ENCODE peak calls at places on chromosomes 16 and 17, in six cellular contexts. R is IMR-90, J is mesendoderm, V is mesenchymal stem cell, A is neuronal stem cell, P is H1. B is an unnamed sample.

GRCh38 chr17:70577456-70577855 is 408.1 kb downstream of the KCNJ2 start:
- DNase-seq in R (no peak), A (no peak), J (no peak), V (no peak), P (no peak), B (no peak)

GRCh38 chr17:80119839-80120238 is 18.5 kb downstream of the GAA start:
- DNase-seq in J (no peak), R (no peak), V (no peak), P (no peak), A (no peak), B (no peak)

GRCh38 chr16:2040450-2041105 is 7.1 kb downstream of the NTHL1 start:
- DNase-seq in J (no peak), V (no peak), P (no peak), A (no peak), R (no peak), B (no peak)

GRCh38 chr17:50513501-50513900 is 5.3 kb downstream of the MYCBPAP start:
- DNase-seq in J (no peak), A (no peak), V (no peak), P (no peak), R (no peak), B (no peak)

GRCh38 chr17:32929288-32929574 is 1.3 kb downstream of the TMEM98 start:
- DNase-seq in R (peak; percentile 10), J (peak; percentile 55), A (no peak), V (peak; percentile 50), P (no peak), B (no peak)

GRCh38 chr17:2830678-2831077 is 34.4 kb downstream of the RAP1GAP2 start:
- DNase-seq in R (no peak), A (no peak), P (no peak), V (no peak), J (no peak), B (no peak)

GRCh38 chr17:79747508-79748295 is 17.0 kb downstream of the ENPP7 start:
- DNase-seq in P (no peak), A (no peak), V (no peak), R (no peak), J (peak; percentile 20), B (peak; percentile 64)

GRCh38 chr16:79768594-79768993 is 168.1 kb upstream of the MAF start:
- DNase-seq in R (no peak), P (no peak), J (no peak), V (no peak), A (no peak), B (no peak)

GRCh38 chr17:16986391-16986790 is 14.5 kb upstream of the TNFRSF13B start:
- DNase-seq in A (no peak), R (peak; percentile 52), P (no peak), V (peak; percentile 59), J (peak; percentile 65), B (no peak)

GRCh38 chr17:81329927-81330883 is 35.1 kb upstream of the SLC38A10 start:
- DNase-seq in V (peak; percentile 30), R (no peak), J (peak; percentile 74), A (no peak), P (no peak), B (peak; percentile 81)

GRCh38 chr16:22210285-22210684 is 4.2 kb downstream of the EEF2K start:
- DNase-seq in J (no peak), A (no peak), V (no peak), P (no peak), R (no peak), B (no peak)

GRCh38 chr16:75106351-75107274 is 10.0 kb downstream of the LDHD start:
- DNase-seq in R (no peak), J (no peak), V (no peak), P (no peak), A (no peak), B (peak; percentile 24)

GRCh38 chr17:77897741-77898301 is 60.7 kb upstream of the TNRC6C start:
- DNase-seq in A (no peak), V (no peak), P (no peak), R (no peak), J (no peak), B (no peak)

GRCh38 chr17:41664587-41665565 is 23.8 kb upstream of the EIF1 start:
- DNase-seq in R (no peak), J (no peak), V (no peak), A (no peak), P (no peak), B (no peak)

GRCh38 chr17:57508706-57509105 is 236.4 kb downstream of the CCDC182 start:
- DNase-seq in R (no peak), J (no peak), A (no peak), V (no peak), P (no peak), B (no peak)

GRCh38 chr16:81748476-81749198 is 30.5 kb upstream of the PLCG2 start:
- DNase-seq in A (no peak), R (no peak), P (no peak), V (no peak), J (peak; percentile 47), B (no peak)

GRCh38 chr16:49750341-49751011 is 105.4 kb downstream of the ZNF423 start:
- DNase-seq in J (no peak), A (no peak), R (no peak), V (peak; percentile 3), P (no peak), B (no peak)

GRCh38 chr17:79602621-79603020 is 8.2 kb downstream of the RBFOX3 start:
- DNase-seq in P (no peak), R (no peak), A (no peak), J (no peak), V (no peak), B (no peak)

GRCh38 chr16:82609140-82609539 is 17.6 kb upstream of the CDH13 start:
- DNase-seq in V (no peak), R (no peak), J (no peak), P (no peak), A (no peak), B (no peak)

GRCh38 chr17:7035591-7036368 is at the start of gene SLC16A13:
- DNase-seq in A (peak; percentile 88), J (peak; percentile 98), V (peak; percentile 96), R (peak; percentile 94), P (peak; percentile 94), B (peak; percentile 99)

GRCh38 chr16:56294599-56294998 is 103.3 kb downstream of the GNAO1 start:
- DNase-seq in P (no peak), V (peak; percentile 19), J (no peak), R (peak; percentile 83), A (no peak), B (no peak)

GRCh38 chr16:77807-78443 is at the start of gene MPG:
- DNase-seq in V (peak; percentile 83), R (peak; percentile 72), P (peak; percentile 87), A (peak; percentile 52), J (peak; percentile 76), B (peak; percentile 79)

GRCh38 chr17:69597898-69598692 is 183.6 kb downstream of the MAP2K6 start:
- DNase-seq in V (peak; percentile 77), J (no peak), P (no peak), R (peak; percentile 85), A (no peak), B (no peak)

GRCh38 chr16:54176376-54176901 is 110.1 kb downstream of the IRX3 start:
- DNase-seq in R (no peak), V (no peak), J (peak; percentile 60), A (no peak), P (peak; percentile 60), B (peak; percentile 76)

GRCh38 chr16:20747030-20747816 is 5.6 kb upstream of the THUMPD1 start:
- DNase-seq in A (no peak), J (peak; percentile 5), P (no peak), R (no peak), V (no peak), B (no peak)

GRCh38 chr16:11552445-11552844 is 34.3 kb downstream of the LITAF start:
- DNase-seq in J (no peak), A (no peak), P (no peak), R (no peak), V (no peak), B (no peak)

GRCh38 chr16:28208131-28208530 is 3.6 kb downstream of the XPO6 start:
- DNase-seq in R (no peak), V (no peak), A (no peak), J (no peak), P (no peak), B (no peak)

GRCh38 chr16:28207425-28207824 is 4.3 kb downstream of the XPO6 start:
- DNase-seq in R (peak; percentile 33), P (no peak), V (no peak), A (no peak), J (no peak), B (no peak)

GRCh38 chr16:28210264-28210663 is 1.5 kb downstream of the XPO6 start:
- DNase-seq in J (no peak), A (no peak), V (no peak), R (no peak), P (no peak), B (no peak)

GRCh38 chr16:28210979-28211505 is 723 bp downstream of the XPO6 start:
- DNase-seq in J (peak; percentile 59), R (peak; percentile 75), P (peak; percentile 54), A (peak; percentile 11), V (peak; percentile 82), B (no peak)

GRCh38 chr16:28208824-28209223 is 2.9 kb downstream of the XPO6 start:
- DNase-seq in P (no peak), J (no peak), R (no peak), A (no peak), V (no peak), B (no peak)
- H2BK15ac ChIP-seq in P (no peak overlapping the region), J (no peak overlapping the region), R (no peak overlapping the region), A (no peak overlapping the region), V (no peak overlapping the region), B (no peak overlapping the region)

GRCh38 chr17:43018932-43019331 is 3.3 kb downstream of the VAT1 start:
- DNase-seq in P (no peak), J (no peak), V (peak; percentile 82), A (no peak), R (peak; percentile 31), B (no peak)
- H3K4me2 ChIP-seq in P (no peak overlapping the region), J (no peak overlapping the region), V (no peak overlapping the region), A (no peak overlapping the region), R (no peak overlapping the region), B (no peak overlapping the region)

DNA sequence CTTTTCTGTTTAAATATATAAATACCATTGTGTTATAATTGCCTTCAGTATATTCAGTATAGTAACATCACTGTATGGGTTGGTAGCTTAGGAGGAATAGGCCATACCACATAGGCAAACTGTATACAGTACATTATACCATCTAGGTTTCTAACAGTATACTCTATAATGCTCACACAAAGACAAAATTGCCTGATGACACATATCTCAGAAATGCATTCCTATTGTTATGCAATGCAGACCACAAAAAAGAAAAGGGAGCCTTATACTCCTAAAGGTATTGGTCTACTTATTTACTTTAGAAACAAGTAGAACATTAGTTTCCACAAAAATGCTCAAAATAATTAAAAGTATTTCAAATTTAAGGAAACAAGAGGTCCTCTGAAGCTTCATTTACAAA is 47.9 kb downstream of the SETD6 start:
- DNase-seq in A (no peak), R (peak; percentile 59), V (peak; percentile 52), P (no peak), J (no peak), B (no peak)
- H2BK15ac ChIP-seq in A (no peak overlapping the region), R (no peak overlapping the region), V (no peak overlapping the region), P (no peak overlapping the region), J (no peak overlapping the region), B (no peak overlapping the region)

DNA sequence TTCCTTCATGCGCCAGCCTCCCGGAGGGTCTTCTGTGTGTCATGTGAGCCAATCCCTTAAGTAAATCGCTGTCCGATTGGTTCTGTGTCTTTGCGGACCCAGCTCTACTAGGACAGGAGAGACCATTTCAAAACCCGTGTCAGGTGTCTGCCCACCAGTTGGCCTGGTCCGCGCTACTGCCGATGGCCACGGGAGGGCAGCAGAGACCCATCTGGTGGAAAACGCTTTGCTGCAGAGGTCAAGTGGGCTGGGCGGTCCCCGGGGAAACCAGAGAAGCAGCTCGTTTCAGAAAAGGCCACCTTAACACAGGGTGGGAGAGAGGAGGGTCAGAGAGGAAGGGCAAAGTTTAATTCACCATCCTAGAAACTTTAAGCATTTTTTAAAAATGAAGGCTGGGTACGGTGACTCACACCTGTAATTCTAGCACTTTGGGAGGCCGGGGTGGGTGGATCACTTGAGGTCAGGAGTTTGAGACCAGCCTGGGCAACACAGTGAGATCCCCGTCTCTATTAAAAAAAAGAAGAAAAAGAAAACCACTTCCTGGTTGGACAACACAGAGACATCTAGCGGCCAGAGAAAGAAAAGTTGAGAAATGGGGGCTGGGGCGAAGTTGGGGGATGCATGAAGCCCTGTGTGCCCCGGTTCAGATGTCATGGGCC is 2.8 kb upstream of the CIBAR2 start:
- DNase-seq in A (peak; percentile 83), R (peak; percentile 74), V (peak; percentile 85), J (peak; percentile 92), P (peak; percentile 100), B (peak; percentile 96)
- H3K4me2 ChIP-seq in A (no peak overlapping the region), R (peak overlapping the region; percentile 9), V (no peak overlapping the region), J (no peak overlapping the region), P (no peak overlapping the region), B (no peak overlapping the region)

B was measured in H9.